ENCODE peak calls at places on chromosomes 5 and 9, in six cellular contexts. J is natural killer cell, S is NCI-H510A treated with DMSO at 0.1 percent for 48 hours, P is RCC 7860, V is mesothelial cell of epicardium, C is T follicular helper cell. A is an unnamed sample.

GRCh38 chr5:78009937-78010527 is 233.9 kb upstream of the TBCA start:
- DNase-seq in J (no peak), S (no peak), P (no peak), V (no peak), C (no peak), A (no peak)

GRCh38 chr5:57370376-57370775 is 112.2 kb downstream of the ACTBL2 start:
- DNase-seq in J (no peak), S (no peak), P (no peak), V (no peak), C (no peak), A (no peak)

GRCh38 chr9:133163559-133164208 is at the start of gene GBGT1:
- DNase-seq in J (no peak), S (no peak), P (no peak), V (peak), C (no peak), A (peak)

GRCh38 chr5:73625905-73626811 is at the start of gene ARHGEF28:
- DNase-seq in J (peak), S (peak), P (peak), V (peak), C (peak), A (peak)

GRCh38 chr9:125476645-125477044 is 215.0 kb downstream of the GAPVD1 start:
- DNase-seq in J (no peak), S (no peak), P (no peak), V (no peak), C (no peak), A (no peak)

GRCh38 chr9:37903581-37903830 is 421 bp downstream of the SLC25A51 start:
- DNase-seq in J (no peak), S (no peak), P (peak), V (no peak), C (peak), A (no peak)

GRCh38 chr5:68267044-68267443 is 51.5 kb downstream of the PIK3R1 start:
- DNase-seq in J (no peak), S (no peak), P (no peak), V (no peak), C (no peak), A (no peak)

GRCh38 chr5:93570294-93571110 is 10.5 kb downstream of the NR2F1-AS1 start:
- DNase-seq in J (no peak), S (no peak), P (no peak), V (no peak), C (no peak), A (no peak)

GRCh38 chr5:14445581-14446290 is 135.9 kb upstream of the OTULINL start:
- DNase-seq in J (no peak), S (no peak), P (no peak), V (no peak), C (no peak), A (no peak)

GRCh38 chr9:96522371-96522770 is 72.4 kb downstream of the HABP4 start:
- DNase-seq in J (no peak), S (no peak), P (no peak), V (no peak), C (no peak), A (no peak)

A was measured in left lung.